ENCODE peak calls at places on chromosomes 5 and 9, in four cellular contexts. One of them, this sample, is unnamed. For H3K4me1, the result is how much of the 10 kb centered on the place peaks cover.

GRCh38 chr5:318931-319601 is 2.4 kb upstream of the AHRR start:
- DNase-seq in spleen: no peak
- DNase-seq in tibial nerve: no peak
- DNase-seq in fibroblast of lung: no peak
- DNase-seq in this sample: peak

GRCh38 chr5:31889131-31889561 is 250.2 kb downstream of the PDZD2 start:
- DNase-seq in spleen: no peak
- DNase-seq in tibial nerve: no peak
- DNase-seq in fibroblast of lung: peak
- DNase-seq in this sample: no peak

GRCh38 chr9:97362777-97363545 is 48.9 kb upstream of the TDRD7 start:
- DNase-seq in spleen: no peak
- DNase-seq in tibial nerve: no peak
- DNase-seq in fibroblast of lung: no peak
- DNase-seq in this sample: no peak

GRCh38 chr5:99019812-99020697 is 91.2 kb upstream of the CHD1 start:
- DNase-seq in spleen: no peak
- DNase-seq in tibial nerve: no peak
- DNase-seq in fibroblast of lung: peak
- DNase-seq in this sample: no peak

GRCh38 chr5:90368454-90369246 is 40.9 kb downstream of the CETN3 start:
- DNase-seq in spleen: no peak
- DNase-seq in tibial nerve: no peak
- DNase-seq in fibroblast of lung: no peak
- DNase-seq in this sample: no peak

GRCh38 chr5:160285311-160285710 is 27.1 kb downstream of the CCNJL start:
- DNase-seq in spleen: no peak
- DNase-seq in tibial nerve: no peak
- DNase-seq in fibroblast of lung: no peak
- DNase-seq in this sample: no peak

GRCh38 chr5:40021007-40021406 is 596.2 kb upstream of the DAB2 start:
- DNase-seq in spleen: no peak
- DNase-seq in tibial nerve: no peak
- DNase-seq in fibroblast of lung: no peak
- DNase-seq in this sample: no peak

GRCh38 chr5:147547730-147548129 is 37.9 kb upstream of the DPYSL3 start:
- DNase-seq in spleen: no peak
- DNase-seq in tibial nerve: no peak
- DNase-seq in fibroblast of lung: peak
- DNase-seq in this sample: no peak

GRCh38 chr5:58066076-58066475 is 393.8 kb downstream of the PLK2 start:
- DNase-seq in spleen: no peak
- DNase-seq in tibial nerve: no peak
- DNase-seq in fibroblast of lung: no peak
- DNase-seq in this sample: no peak

GRCh38 chr5:76402251-76402879 is 720 bp upstream of the IQGAP2 start:
- DNase-seq in spleen: peak
- DNase-seq in tibial nerve: no peak
- DNase-seq in fibroblast of lung: peak
- DNase-seq in this sample: no peak

GRCh38 chr5:98935206-98935605 is 6.4 kb upstream of the CHD1 start:
- DNase-seq in spleen: no peak
- DNase-seq in tibial nerve: no peak
- DNase-seq in fibroblast of lung: peak
- DNase-seq in this sample: no peak

GRCh38 chr9:21031091-21031817 is at the start of gene HACD4:
- DNase-seq in spleen: peak
- DNase-seq in tibial nerve: no peak
- DNase-seq in fibroblast of lung: peak
- DNase-seq in this sample: no peak

GRCh38 chr9:75992480-75993206 is 102.2 kb downstream of the PCSK5 start:
- DNase-seq in spleen: no peak
- DNase-seq in tibial nerve: no peak
- DNase-seq in fibroblast of lung: no peak
- DNase-seq in this sample: no peak

GRCh38 chr9:78663367-78663766 is 366.4 kb downstream of the PSAT1 start:
- DNase-seq in spleen: no peak
- DNase-seq in tibial nerve: no peak
- DNase-seq in fibroblast of lung: no peak
- DNase-seq in this sample: no peak

GRCh38 chr9:108780949-108781734 is 74.6 kb downstream of the ACTL7B start:
- DNase-seq in spleen: no peak
- DNase-seq in tibial nerve: no peak
- DNase-seq in fibroblast of lung: no peak
- DNase-seq in this sample: no peak

GRCh38 chr9:133135193-133135745 is 14.2 kb upstream of the RALGDS start:
- DNase-seq in spleen: no peak
- DNase-seq in tibial nerve: no peak
- DNase-seq in fibroblast of lung: peak
- DNase-seq in this sample: peak

GRCh38 chr5:19388391-19388790 is 599.6 kb downstream of the CDH18 start:
- DNase-seq in spleen: no peak
- DNase-seq in tibial nerve: no peak
- DNase-seq in fibroblast of lung: no peak
- DNase-seq in this sample: no peak

GRCh38 chr5:622359-622758 is 10.2 kb downstream of the CEP72 start:
- DNase-seq in spleen: peak
- DNase-seq in tibial nerve: no peak
- DNase-seq in fibroblast of lung: no peak
- DNase-seq in this sample: peak

GRCh38 chr5:76270214-76270613 is 132.9 kb upstream of the IQGAP2 start:
- DNase-seq in spleen: no peak
- DNase-seq in tibial nerve: no peak
- DNase-seq in fibroblast of lung: peak
- DNase-seq in this sample: no peak

DNA sequence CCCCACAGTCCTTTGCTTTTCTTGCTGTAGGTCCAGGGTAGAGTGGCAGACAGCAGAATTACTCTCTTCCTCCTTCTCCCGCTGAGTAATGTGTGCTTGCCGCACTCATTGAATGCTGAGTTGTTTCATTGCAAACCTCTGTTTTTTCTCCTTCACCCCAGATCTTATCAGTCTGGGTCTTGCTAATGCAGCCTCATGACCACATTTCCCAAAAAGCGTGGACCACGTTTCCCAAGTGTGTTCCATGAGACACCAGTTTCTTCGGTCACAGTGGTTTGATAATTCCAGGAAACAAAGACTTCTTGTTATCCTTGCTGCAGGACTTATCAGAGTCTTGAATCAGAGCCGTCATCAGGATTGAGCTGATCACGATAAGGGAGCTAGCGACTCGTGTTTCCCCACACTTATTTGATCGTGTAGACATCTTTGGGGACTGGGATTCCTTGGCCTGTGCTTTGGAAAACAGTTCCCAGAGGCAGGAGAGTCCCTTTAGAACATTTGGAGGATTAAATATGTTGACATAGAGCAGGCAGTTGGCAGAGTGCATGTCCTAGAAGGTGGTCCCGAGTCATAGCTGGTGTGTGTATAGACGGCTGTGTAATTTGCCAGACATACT is 4.4 kb downstream of the LRRC8A start:
- DNase-seq in spleen: no peak
- DNase-seq in tibial nerve: no peak
- DNase-seq in fibroblast of lung: peak
- DNase-seq in this sample: no peak
- H3K4me1 ChIP-seq in spleen: under half
- H3K4me1 ChIP-seq in tibial nerve: under half
- H3K4me1 ChIP-seq in fibroblast of lung: under half
- H3K4me1 ChIP-seq in this sample: under half

GRCh38 chr9:115254781-115255180 is 136.8 kb upstream of the TNC start:
- DNase-seq in spleen: no peak
- DNase-seq in tibial nerve: no peak
- DNase-seq in fibroblast of lung: peak
- DNase-seq in this sample: no peak
- H3K4me3 ChIP-seq in spleen: no peak
- H3K4me3 ChIP-seq in tibial nerve: no peak
- H3K4me3 ChIP-seq in fibroblast of lung: no peak
- H3K4me3 ChIP-seq in this sample: no peak

GRCh38 chr5:149408252-149409099 is 29.4 kb upstream of the IL17B start:
- DNase-seq in spleen: no peak
- DNase-seq in tibial nerve: no peak
- DNase-seq in fibroblast of lung: no peak
- DNase-seq in this sample: no peak
- H3K4me1 ChIP-seq in spleen: under half
- H3K4me1 ChIP-seq in tibial nerve: under half
- H3K4me1 ChIP-seq in fibroblast of lung: under half
- H3K4me1 ChIP-seq in this sample: under half

GRCh38 chr5:176533390-176533789 is 3.8 kb downstream of the RNF44 start:
- DNase-seq in spleen: peak
- DNase-seq in tibial nerve: no peak
- DNase-seq in fibroblast of lung: no peak
- DNase-seq in this sample: no peak

GRCh38 chr5:176533894-176534611 is 3.1 kb downstream of the RNF44 start:
- DNase-seq in spleen: peak
- DNase-seq in tibial nerve: no peak
- DNase-seq in fibroblast of lung: peak
- DNase-seq in this sample: no peak

GRCh38 chr5:176535655-176536131 is 1.5 kb downstream of the RNF44 start:
- DNase-seq in spleen: peak
- DNase-seq in tibial nerve: no peak
- DNase-seq in fibroblast of lung: peak
- DNase-seq in this sample: no peak

GRCh38 chr5:176535101-176535654 is 2.0 kb downstream of the RNF44 start:
- DNase-seq in spleen: peak
- DNase-seq in tibial nerve: no peak
- DNase-seq in fibroblast of lung: peak
- DNase-seq in this sample: no peak

GRCh38 chr5:176534640-176535039 is 2.6 kb downstream of the RNF44 start:
- DNase-seq in spleen: peak
- DNase-seq in tibial nerve: no peak
- DNase-seq in fibroblast of lung: no peak
- DNase-seq in this sample: no peak
- H3K4me3 ChIP-seq in spleen: peak
- H3K4me3 ChIP-seq in tibial nerve: no peak
- H3K4me3 ChIP-seq in fibroblast of lung: no peak
- H3K4me3 ChIP-seq in this sample: no peak

DNA sequence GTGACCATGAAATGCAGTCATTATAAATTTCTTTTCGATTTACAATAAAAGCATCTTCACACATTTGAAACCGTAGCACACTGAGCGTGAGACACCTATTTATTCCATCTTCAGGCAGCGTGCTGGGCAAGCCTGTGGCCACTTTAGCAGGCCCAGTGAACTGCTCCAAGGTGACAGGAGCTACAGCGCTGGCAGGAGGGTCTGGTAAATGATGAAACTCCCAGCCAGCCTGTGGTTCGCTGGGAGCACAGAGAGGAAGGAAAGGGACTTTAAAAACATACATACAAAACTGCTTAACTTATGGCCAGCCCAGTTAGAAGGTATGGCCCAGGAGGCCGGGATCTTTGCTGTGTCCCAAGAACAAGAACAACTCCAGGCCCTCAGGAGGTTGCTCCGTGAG is 5.1 kb downstream of the RAPGEF1 start:
- DNase-seq in spleen: peak
- DNase-seq in tibial nerve: no peak
- DNase-seq in fibroblast of lung: no peak
- DNase-seq in this sample: no peak
- H3K4me1 ChIP-seq in spleen: half or more
- H3K4me1 ChIP-seq in tibial nerve: half or more
- H3K4me1 ChIP-seq in fibroblast of lung: under half
- H3K4me1 ChIP-seq in this sample: half or more

GRCh38 chr9:94639045-94639995 is at the start of gene FBP1:
- DNase-seq in spleen: peak
- DNase-seq in tibial nerve: no peak
- DNase-seq in fibroblast of lung: peak
- DNase-seq in this sample: no peak
- H3K4me3 ChIP-seq in spleen: peak
- H3K4me3 ChIP-seq in tibial nerve: peak
- H3K4me3 ChIP-seq in fibroblast of lung: peak
- H3K4me3 ChIP-seq in this sample: peak

GRCh38 chr9:128891354-128892222 is 9.7 kb downstream of the LRRC8A start:
- DNase-seq in spleen: no peak
- DNase-seq in tibial nerve: no peak
- DNase-seq in fibroblast of lung: no peak
- DNase-seq in this sample: no peak

GRCh38 chr9:128894764-128895163 is 12.8 kb downstream of the LRRC8A start:
- DNase-seq in spleen: no peak
- DNase-seq in tibial nerve: no peak
- DNase-seq in fibroblast of lung: no peak
- DNase-seq in this sample: no peak

GRCh38 chr9:128893354-128893753 is 11.4 kb downstream of the LRRC8A start:
- DNase-seq in spleen: no peak
- DNase-seq in tibial nerve: no peak
- DNase-seq in fibroblast of lung: no peak
- DNase-seq in this sample: no peak

GRCh38 chr9:128895556-128895955 is 13.6 kb downstream of the LRRC8A start:
- DNase-seq in spleen: no peak
- DNase-seq in tibial nerve: no peak
- DNase-seq in fibroblast of lung: no peak
- DNase-seq in this sample: no peak

DNA sequence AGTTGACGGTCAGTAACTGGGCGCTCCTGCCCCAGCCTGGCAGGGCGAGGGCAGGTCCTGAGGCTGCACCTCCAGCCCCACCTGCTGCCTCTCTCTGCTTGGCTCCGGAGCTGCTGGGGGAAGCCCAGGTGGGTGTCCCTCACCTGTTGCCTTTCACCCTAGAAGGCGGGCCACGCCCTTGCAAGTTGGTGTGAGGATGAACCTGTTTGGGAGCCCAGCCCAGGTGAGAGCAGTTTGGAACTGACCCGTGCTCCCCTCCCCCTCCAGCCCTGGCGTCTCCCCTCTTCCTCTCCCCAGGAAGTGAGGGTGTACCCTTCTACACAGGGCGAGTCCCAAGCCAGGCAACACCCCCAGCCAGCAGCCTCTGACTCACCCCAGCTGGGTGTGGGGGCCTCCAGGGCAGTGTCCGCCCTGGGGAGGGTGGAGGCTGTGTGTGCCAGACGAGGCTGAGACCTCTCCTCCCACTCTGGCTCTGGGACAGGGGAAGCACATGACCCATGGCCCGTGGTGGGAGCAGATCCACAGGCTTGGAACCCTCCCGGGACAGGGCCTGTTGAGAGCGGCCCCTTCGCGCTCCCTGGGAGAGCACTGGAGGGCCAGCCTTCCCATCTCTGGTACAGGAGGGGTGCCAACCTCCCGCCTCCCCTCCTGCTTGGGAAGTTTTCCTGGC is 10.4 kb downstream of the LRRC8A start:
- DNase-seq in spleen: peak
- DNase-seq in tibial nerve: peak
- DNase-seq in fibroblast of lung: peak
- DNase-seq in this sample: peak
- H3K4me1 ChIP-seq in spleen: under half
- H3K4me1 ChIP-seq in tibial nerve: under half
- H3K4me1 ChIP-seq in fibroblast of lung: under half
- H3K4me1 ChIP-seq in this sample: under half

GRCh38 chr5:14183187-14183939 is 40.2 kb downstream of the TRIO start:
- DNase-seq in spleen: no peak
- DNase-seq in tibial nerve: no peak
- DNase-seq in fibroblast of lung: peak
- DNase-seq in this sample: no peak
- H3K4me3 ChIP-seq in spleen: no peak
- H3K4me3 ChIP-seq in tibial nerve: no peak
- H3K4me3 ChIP-seq in fibroblast of lung: no peak
- H3K4me3 ChIP-seq in this sample: no peak